ENCODE peak calls at places on chromosomes 13 and 19, in five cellular contexts. O is HepG2, B is GM12878, J is H1, M is K562. P is an unnamed sample.
A peak's percentile ranks its signal among the peaks of the same experiment; 100 is the strongest.

GRCh38 chr19:19259741-19260140 is 13.4 kb downstream of the TM6SF2 start:
- DNase-seq in O (peak; percentile 38), B (no peak), J (peak; percentile 64), M (peak; percentile 51), P (peak; percentile 46)

GRCh38 chr13:111875922-111876321 is 191.0 kb upstream of the SOX1 start:
- DNase-seq in O (no peak), B (no peak), J (peak; percentile 28), M (no peak), P (no peak)

GRCh38 chr13:71758823-71759222 is 108.2 kb downstream of the DACH1 start:
- DNase-seq in O (no peak), B (no peak), J (no peak), M (no peak), P (no peak)

GRCh38 chr19:13784731-13785452 is 10.4 kb upstream of the ZSWIM4 start:
- DNase-seq in O (peak; percentile 44), B (no peak), J (peak; percentile 88), M (peak; percentile 70), P (peak; percentile 39)

GRCh38 chr19:51016798-51017683 is 2.5 kb downstream of the KLK10 start:
- DNase-seq in O (peak; percentile 31), B (no peak), J (peak; percentile 98), M (peak; percentile 80), P (peak; percentile 83)

GRCh38 chr19:33278403-33279269 is 23.7 kb downstream of the CEBPA start:
- DNase-seq in O (peak; percentile 61), B (no peak), J (no peak), M (no peak), P (no peak)

GRCh38 chr19:29588095-29588494 is 18.0 kb upstream of the POP4 start:
- DNase-seq in O (no peak), B (no peak), J (no peak), M (no peak), P (no peak)

GRCh38 chr19:29952127-29952526 is 10.1 kb downstream of the URI1 start:
- DNase-seq in O (no peak), B (no peak), J (no peak), M (no peak), P (no peak)

GRCh38 chr13:112684041-112684440 is 5.8 kb upstream of the ATP11A start:
- DNase-seq in O (no peak), B (no peak), J (peak; percentile 20), M (no peak), P (no peak)

GRCh38 chr13:65597839-65598818 is 1632.0 kb downstream of the PCDH9 start:
- DNase-seq in O (no peak), B (no peak), J (no peak), M (no peak), P (no peak)

GRCh38 chr13:98480915-98481510 is 95.9 kb downstream of the STK24 start:
- DNase-seq in O (no peak), B (no peak), J (no peak), M (peak; percentile 72), P (no peak)

GRCh38 chr13:86757236-86757978 is 913.8 kb upstream of the SLITRK5 start:
- DNase-seq in O (no peak), B (no peak), J (peak; percentile 45), M (no peak), P (no peak)

GRCh38 chr19:49614096-49614857 is 23.3 kb downstream of the PRR12 start:
- DNase-seq in O (peak; percentile 51), B (no peak), J (no peak), M (no peak), P (no peak)

GRCh38 chr19:4583961-4584669 is 24.6 kb upstream of the SEMA6B start:
- DNase-seq in O (peak; percentile 97), B (no peak), J (peak; percentile 95), M (peak; percentile 63), P (no peak)

GRCh38 chr13:50715402-50716146 is 127.9 kb downstream of the DLEU7 start:
- DNase-seq in O (no peak), B (no peak), J (no peak), M (no peak), P (no peak)

GRCh38 chr19:42269518-42270345 is 680 bp downstream of the CIC start:
- DNase-seq in O (no peak), B (no peak), J (no peak), M (peak; percentile 39), P (no peak)

GRCh38 chr13:26219726-26220125 is 2.4 kb downstream of the RNF6 start:
- DNase-seq in O (no peak), B (no peak), J (no peak), M (no peak), P (no peak)

GRCh38 chr19:15136234-15136954 is 29.2 kb downstream of the SYDE1 start:
- DNase-seq in O (no peak), B (no peak), J (no peak), M (no peak), P (no peak)

GRCh38 chr13:107865643-107866006 is 349.7 kb downstream of the LIG4 start:
- DNase-seq in O (no peak), B (no peak), J (no peak), M (peak; percentile 32), P (no peak)

GRCh38 chr13:87671824-87672603 is 843 bp downstream of the SLITRK5 start:
- DNase-seq in O (no peak), B (no peak), J (peak; percentile 73), M (no peak), P (no peak)

GRCh38 chr19:48175578-48175977 is 5.1 kb downstream of the ZSWIM9 start:
- DNase-seq in O (no peak), B (no peak), J (no peak), M (no peak), P (no peak)

GRCh38 chr19:8334458-8335342 is 8.4 kb downstream of the KANK3 start:
- DNase-seq in O (peak; percentile 27), B (no peak), J (peak; percentile 83), M (peak; percentile 54), P (peak; percentile 82)

GRCh38 chr13:102825921-102826706 is 19.7 kb upstream of the ERCC5 start:
- DNase-seq in O (no peak), B (no peak), J (no peak), M (no peak), P (no peak)

GRCh38 chr13:83221813-83222241 is 660.4 kb downstream of the SLITRK1 start:
- DNase-seq in O (no peak), B (no peak), J (no peak), M (no peak), P (no peak)

GRCh38 chr19:10219678-10220077 is 11.5 kb downstream of the S1PR2 start:
- DNase-seq in O (peak; percentile 79), B (peak; percentile 88), J (no peak), M (peak; percentile 65), P (no peak)

GRCh38 chr13:73625562-73626339 is 508.5 kb downstream of the KLF12 start:
- DNase-seq in O (no peak), B (no peak), J (no peak), M (no peak), P (no peak)

GRCh38 chr19:13622727-13623126 is 116.4 kb upstream of the CACNA1A start:
- DNase-seq in O (no peak), B (no peak), J (no peak), M (no peak), P (no peak)

GRCh38 chr19:56947206-56947605 is 106.7 kb upstream of the PEG3 start:
- DNase-seq in O (no peak), B (no peak), J (no peak), M (no peak), P (no peak)

GRCh38 chr13:52832268-52832667 is 16.2 kb downstream of the PCDH8 start:
- DNase-seq in O (no peak), B (no peak), J (no peak), M (no peak), P (no peak)

GRCh38 chr13:94325660-94326059 is 153.8 kb downstream of the DCT start:
- DNase-seq in O (no peak), B (no peak), J (no peak), M (no peak), P (no peak)

GRCh38 chr19:45994456-45994988 is 745 bp upstream of the CCDC61 start:
- DNase-seq in O (no peak), B (no peak), J (no peak), M (no peak), P (no peak)

GRCh38 chr19:45995715-45996385 is 583 bp downstream of the CCDC61 start:
- DNase-seq in O (no peak), B (no peak), J (no peak), M (peak; percentile 60), P (no peak)

GRCh38 chr19:45998834-45999233 is 3.6 kb downstream of the CCDC61 start:
- DNase-seq in O (no peak), B (no peak), J (no peak), M (no peak), P (no peak)

GRCh38 chr19:45996933-45997332 is 1.7 kb downstream of the CCDC61 start:
- DNase-seq in O (no peak), B (no peak), J (no peak), M (no peak), P (no peak)

GRCh38 chr19:45994989-45995714 is at the start of gene CCDC61:
- DNase-seq in O (peak; percentile 99), B (peak; percentile 99), J (peak; percentile 96), M (peak; percentile 99), P (peak; percentile 100)
- TF ChIP-seq POLR2A in O (peak; percentile 88), B (peak; percentile 96), J (peak; percentile 41), M (peak; percentile 97), P (peak; percentile 84)

GRCh38 chr19:1416014-1416841 is 8.8 kb downstream of the DAZAP1 start:
- DNase-seq in O (no peak), B (no peak), J (no peak), M (no peak), P (no peak)
- TF ChIP-seq YY1 in O (no peak), B (no peak), J (no peak), M (no peak), P (no peak)

DNA sequence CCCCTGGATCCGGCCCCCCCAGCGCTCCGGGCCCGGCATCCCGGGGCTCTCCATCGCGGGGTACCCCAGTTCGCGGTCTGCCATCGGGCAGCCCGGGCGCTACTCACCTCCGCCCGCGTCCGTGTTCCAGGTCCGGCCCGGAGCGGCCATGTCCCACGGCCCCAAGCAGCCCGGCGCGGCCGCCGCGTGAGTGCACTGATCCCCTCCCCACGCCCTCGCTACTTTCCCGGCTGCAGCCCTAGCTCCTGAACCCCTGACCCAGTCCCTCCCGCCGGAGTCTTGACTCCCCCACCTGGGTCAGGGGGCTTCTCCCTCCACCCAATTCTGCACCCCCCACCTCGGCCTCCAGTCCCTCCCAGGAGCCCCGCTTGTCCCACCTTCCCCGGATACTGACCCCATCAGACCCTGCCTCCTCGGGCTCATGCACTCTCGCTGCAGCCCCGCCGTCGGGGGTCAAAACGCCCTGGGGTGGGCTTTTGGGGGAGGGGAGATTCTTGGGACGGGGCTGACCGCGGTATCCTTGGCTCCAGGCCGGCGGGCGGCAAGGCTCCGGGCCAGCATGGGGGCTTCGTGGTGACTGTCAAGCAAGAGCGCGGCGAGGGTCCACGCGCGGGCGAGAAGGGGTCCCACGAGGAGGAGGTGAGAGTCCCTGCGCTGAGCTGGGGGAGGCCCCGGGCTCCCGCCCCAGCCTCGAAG is 566 bp downstream of the HMG20B start:
- DNase-seq in O (no peak), B (no peak), J (peak; percentile 73), M (peak; percentile 52), P (no peak)
- TF ChIP-seq SIN3A in O (no peak), B (no peak), J (no peak), M (peak; percentile 59), P (no peak)

GRCh38 chr19:1438035-1438932 is at the start of gene RPS15:
- DNase-seq in O (peak; percentile 91), B (peak; percentile 84), J (peak; percentile 97), M (peak; percentile 97), P (peak; percentile 90)
- TF ChIP-seq POLR2A in O (peak; percentile 99), B (peak; percentile 100), J (peak; percentile 97), M (peak; percentile 99), P (peak; percentile 93)

P was measured in HCT116.